ENCODE peak calls at places on chromosomes 7 and 10, in nine cellular contexts. U is BJ, D is HFF-Myc, Q is natural killer cell, P is mucosa of descending colon, A is left lung, C is thoracic aorta, T is astrocyte of the spinal cord, B is prostate gland. S is an unnamed sample.

GRCh38 chr7:148702876-148703670 is 4.4 kb downstream of the CUL1 start:
- DNase-seq in C (no peak), A (no peak), T (no peak), U (no peak), Q (no peak), D (no peak), P (no peak), B (no peak), S (no peak)

GRCh38 chr10:6473430-6473829 is 106.6 kb downstream of the PRKCQ start:
- DNase-seq in B (no peak), D (no peak), T (no peak), U (no peak), C (no peak), A (no peak), Q (peak), P (no peak), S (no peak)

GRCh38 chr10:14671383-14671782 is 103.3 kb downstream of the FAM107B start:
- DNase-seq in D (peak), B (no peak), A (no peak), C (no peak), T (no peak), U (no peak), P (no peak), Q (no peak), S (no peak)

GRCh38 chr7:93115796-93116195 is 2.0 kb downstream of the SAMD9 start:
- DNase-seq in Q (no peak), P (peak), U (peak), A (no peak), C (no peak), T (peak), D (peak), B (no peak), S (no peak)

GRCh38 chr10:47359626-47360418 is 11.7 kb downstream of the RBP3 start:
- DNase-seq in D (no peak), Q (no peak), U (no peak), P (no peak), A (no peak), C (no peak), B (no peak), T (no peak), S (peak)

GRCh38 chr7:28180031-28180363 is 598 bp downstream of the JAZF1 start:
- DNase-seq in P (no peak), B (no peak), D (no peak), U (no peak), Q (no peak), C (no peak), A (no peak), T (no peak), S (no peak)

GRCh38 chr7:35384761-35385700 is 131.1 kb upstream of the TBX20 start:
- DNase-seq in D (no peak), A (no peak), C (no peak), P (no peak), Q (no peak), T (no peak), B (no peak), U (no peak), S (no peak)

GRCh38 chr10:60048146-60048545 is 141.8 kb upstream of the CCDC6 start:
- DNase-seq in B (no peak), C (no peak), P (no peak), D (peak), U (no peak), T (peak), Q (no peak), A (no peak), S (no peak)

GRCh38 chr10:5305374-5305773 is 59.4 kb upstream of the UCN3 start:
- DNase-seq in C (no peak), U (peak), T (peak), Q (no peak), B (no peak), D (no peak), P (no peak), A (no peak), S (no peak)

GRCh38 chr7:2993396-2993795 is 50.3 kb downstream of the CARD11 start:
- DNase-seq in P (no peak), B (no peak), U (no peak), D (no peak), C (no peak), A (no peak), T (no peak), Q (no peak), S (no peak)

GRCh38 chr7:18700147-18700546 is 204.6 kb downstream of the HDAC9 start:
- DNase-seq in Q (no peak), C (no peak), B (no peak), P (no peak), U (no peak), T (no peak), D (no peak), A (no peak), S (no peak)
- TF ChIP-seq CTCF in Q (no peak), C (no peak), B (no peak), P (no peak), U (no peak), T (no peak), D (peak), A (no peak), S (peak)

GRCh38 chr10:31320598-31321211 is 1.7 kb downstream of the ZEB1 start:
- DNase-seq in U (no peak), P (peak), T (peak), Q (peak), C (no peak), B (no peak), A (peak), D (no peak), S (no peak)
- TF ChIP-seq CTCF in U (no peak), P (no peak), T (no peak), Q (no peak), C (peak), B (no peak), A (no peak), D (no peak), S (no peak)

DNA sequence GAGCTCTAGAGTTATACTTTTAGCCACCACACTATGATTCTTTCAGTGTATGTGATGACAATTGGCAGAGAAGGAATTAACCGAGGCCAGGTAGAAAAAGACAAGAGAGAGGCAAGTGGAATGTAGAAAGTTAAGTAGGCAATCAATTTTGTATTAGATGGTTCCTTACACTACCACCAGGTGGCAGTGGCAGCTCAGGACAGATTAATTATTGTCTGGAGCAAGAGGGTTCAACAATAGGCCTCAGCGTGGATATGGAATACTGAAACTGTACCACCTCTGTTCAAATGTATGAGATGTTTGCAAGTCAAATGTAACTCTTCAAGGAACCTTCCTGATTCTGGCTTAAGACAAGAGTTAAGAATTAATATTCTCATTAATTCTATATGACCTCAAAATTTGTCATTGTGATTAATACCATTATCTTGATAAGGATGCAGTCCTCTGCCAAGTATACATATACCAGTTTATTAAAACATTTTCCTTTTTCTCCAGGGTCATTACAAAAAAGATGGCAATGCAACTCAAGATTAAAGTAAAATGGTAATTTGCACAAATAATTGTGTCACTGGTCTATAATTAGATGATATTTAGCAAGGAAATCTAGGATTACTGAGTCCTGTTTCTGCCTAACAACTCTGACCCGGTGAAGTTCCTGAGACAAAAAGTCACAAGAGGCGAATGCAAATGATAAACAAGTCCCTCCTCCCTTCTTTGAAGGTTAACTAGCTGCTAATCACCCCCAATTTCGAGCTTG is 127.7 kb downstream of the MBL2 start:
- DNase-seq in U (no peak), D (peak), A (no peak), B (peak), Q (no peak), T (peak), P (no peak), C (no peak), S (no peak)
- TF ChIP-seq CTCF in U (peak), D (peak), A (peak), B (peak), Q (peak), T (peak), P (peak), C (peak), S (peak)

GRCh38 chr7:95687759-95688343 is 84.5 kb upstream of the DYNC1I1 start:
- DNase-seq in Q (no peak), D (no peak), P (no peak), T (peak), U (no peak), B (no peak), C (no peak), A (no peak), S (no peak)

GRCh38 chr7:95684037-95684436 is 87.7 kb upstream of the PDK4 start:
- DNase-seq in C (no peak), B (no peak), D (no peak), P (no peak), Q (no peak), A (no peak), U (no peak), T (peak), S (no peak)

GRCh38 chr7:95684505-95684904 is 87.8 kb upstream of the DYNC1I1 start:
- DNase-seq in U (no peak), Q (no peak), T (no peak), D (no peak), A (no peak), P (no peak), B (no peak), C (no peak), S (no peak)

GRCh38 chr7:95688931-95689453 is 83.4 kb upstream of the DYNC1I1 start:
- DNase-seq in A (no peak), U (no peak), D (no peak), B (peak), T (peak), P (no peak), C (no peak), Q (no peak), S (no peak)

DNA sequence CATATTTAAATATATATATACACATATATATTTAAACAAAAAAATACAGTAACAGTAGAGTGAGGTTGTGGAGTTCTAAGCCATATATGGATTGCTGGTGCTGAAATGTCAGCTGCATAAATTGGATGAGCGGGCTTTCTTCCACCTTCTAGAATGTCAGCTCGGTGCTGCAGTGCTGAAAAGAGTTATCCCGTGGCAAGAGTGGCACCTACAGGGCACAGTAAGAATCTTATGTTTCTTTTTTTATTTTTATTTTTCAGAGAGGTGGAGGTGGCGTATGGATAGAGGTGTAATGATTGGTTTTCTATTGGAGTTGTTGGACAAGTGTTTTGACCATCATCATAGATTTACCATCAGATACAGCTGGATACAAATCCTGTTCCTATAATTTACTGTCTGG is 86.2 kb upstream of the DYNC1I1 start:
- DNase-seq in P (no peak), T (peak), C (peak), B (peak), A (peak), Q (peak), U (no peak), D (no peak), S (peak)
- TF ChIP-seq CTCF in P (no peak), T (peak), C (peak), B (peak), A (no peak), Q (peak), U (peak), D (peak), S (peak)

DNA sequence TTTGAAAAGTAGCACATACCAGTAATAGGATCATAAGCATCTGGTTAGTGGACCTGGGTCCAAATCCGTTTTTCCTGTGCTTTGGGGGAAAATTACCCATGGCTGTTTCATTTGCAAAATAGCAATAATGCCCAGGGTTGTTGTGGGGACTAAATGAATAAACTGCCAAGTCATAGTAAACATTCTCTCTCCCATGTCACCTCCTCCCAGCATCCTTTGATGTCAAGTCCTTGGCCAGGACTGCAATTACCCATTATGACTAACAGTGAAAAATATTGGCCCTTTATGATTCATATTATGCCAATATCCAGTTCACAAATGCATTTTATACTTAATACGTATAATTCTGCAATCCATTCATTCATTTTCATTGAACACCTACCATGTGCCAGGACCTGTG is 23.0 kb downstream of the TOMM7 start:
- DNase-seq in B (no peak), Q (no peak), P (no peak), U (no peak), A (no peak), C (no peak), D (no peak), T (no peak), S (no peak)
- TF ChIP-seq CTCF in B (no peak), Q (no peak), P (no peak), U (no peak), A (no peak), C (no peak), D (no peak), T (no peak), S (no peak)

GRCh38 chr7:81482600-81483186 is 287.2 kb downstream of the HGF start:
- DNase-seq in U (no peak), D (no peak), C (no peak), Q (no peak), B (no peak), P (no peak), T (peak), A (no peak), S (no peak)
- TF ChIP-seq CTCF in U (peak), D (no peak), C (peak), Q (peak), B (peak), P (peak), T (peak), A (peak), S (peak)

GRCh38 chr7:47435889-47436312 is 146.0 kb downstream of the TNS3 start:
- DNase-seq in U (peak), C (no peak), B (peak), D (peak), P (no peak), A (peak), T (peak), Q (no peak), S (no peak)
- TF ChIP-seq CTCF in U (peak), C (peak), B (peak), D (peak), P (peak), A (peak), T (peak), Q (no peak), S (peak)

GRCh38 chr10:106571216-106571954 is 593.1 kb downstream of the SORCS1 start:
- DNase-seq in B (no peak), P (no peak), C (no peak), U (no peak), D (no peak), Q (no peak), T (peak), A (no peak), S (no peak)
- TF ChIP-seq CTCF in B (no peak), P (no peak), C (no peak), U (peak), D (peak), Q (no peak), T (peak), A (no peak), S (no peak)